ENCODE peak calls at places on chromosome 10, in nine cellular contexts. One of them, this sample, is unnamed.

GRCh38 chr10:2111936-2112335 is 374.6 kb upstream of the ADARB2 start:
- DNase-seq in NCI-H2081 treated with DMSO at 0.1 percent for 48 hours: no peak
- DNase-seq in endothelial cell: no peak
- DNase-seq in EL: no peak
- DNase-seq in C1 segment of cervical spinal cord: no peak
- DNase-seq in AG20443: no peak
- DNase-seq in kidney tubule cell: peak
- DNase-seq in stimulated activated CD4-positive, alpha-beta T cell treated with anti-CD3 and anti-CD28 coated beads, Interleukin-1b, Interleukin-23, amount 100 ng/mL, for 24 hours: no peak
- DNase-seq in pulmonary artery endothelial cell: no peak
- DNase-seq in this sample: no peak

GRCh38 chr10:79434816-79435215 is 10.6 kb downstream of the ZCCHC24 start:
- DNase-seq in NCI-H2081 treated with DMSO at 0.1 percent for 48 hours: no peak
- DNase-seq in endothelial cell: no peak
- DNase-seq in EL: peak
- DNase-seq in C1 segment of cervical spinal cord: no peak
- DNase-seq in AG20443: peak
- DNase-seq in kidney tubule cell: no peak
- DNase-seq in stimulated activated CD4-positive, alpha-beta T cell treated with anti-CD3 and anti-CD28 coated beads, Interleukin-1b, Interleukin-23, amount 100 ng/mL, for 24 hours: no peak
- DNase-seq in pulmonary artery endothelial cell: no peak
- DNase-seq in this sample: no peak

GRCh38 chr10:6239213-6239991 is 36.7 kb downstream of the PFKFB3 start:
- DNase-seq in NCI-H2081 treated with DMSO at 0.1 percent for 48 hours: no peak
- DNase-seq in endothelial cell: peak
- DNase-seq in EL: peak
- DNase-seq in C1 segment of cervical spinal cord: no peak
- DNase-seq in AG20443: peak
- DNase-seq in kidney tubule cell: peak
- DNase-seq in stimulated activated CD4-positive, alpha-beta T cell treated with anti-CD3 and anti-CD28 coated beads, Interleukin-1b, Interleukin-23, amount 100 ng/mL, for 24 hours: peak
- DNase-seq in pulmonary artery endothelial cell: peak
- DNase-seq in this sample: peak

GRCh38 chr10:88702848-88703597 is 3.0 kb upstream of the LIPK start:
- DNase-seq in NCI-H2081 treated with DMSO at 0.1 percent for 48 hours: peak
- DNase-seq in endothelial cell: peak
- DNase-seq in EL: peak
- DNase-seq in C1 segment of cervical spinal cord: no peak
- DNase-seq in AG20443: no peak
- DNase-seq in kidney tubule cell: peak
- DNase-seq in stimulated activated CD4-positive, alpha-beta T cell treated with anti-CD3 and anti-CD28 coated beads, Interleukin-1b, Interleukin-23, amount 100 ng/mL, for 24 hours: no peak
- DNase-seq in pulmonary artery endothelial cell: no peak
- DNase-seq in this sample: no peak

GRCh38 chr10:129963831-129964501 is at the start of gene EBF3:
- DNase-seq in NCI-H2081 treated with DMSO at 0.1 percent for 48 hours: no peak
- DNase-seq in endothelial cell: peak
- DNase-seq in EL: peak
- DNase-seq in C1 segment of cervical spinal cord: no peak
- DNase-seq in AG20443: peak
- DNase-seq in kidney tubule cell: peak
- DNase-seq in stimulated activated CD4-positive, alpha-beta T cell treated with anti-CD3 and anti-CD28 coated beads, Interleukin-1b, Interleukin-23, amount 100 ng/mL, for 24 hours: no peak
- DNase-seq in pulmonary artery endothelial cell: no peak
- DNase-seq in this sample: no peak

GRCh38 chr10:26721561-26721960 is 24.1 kb downstream of the PDSS1 start:
- DNase-seq in NCI-H2081 treated with DMSO at 0.1 percent for 48 hours: no peak
- DNase-seq in endothelial cell: no peak
- DNase-seq in EL: no peak
- DNase-seq in C1 segment of cervical spinal cord: no peak
- DNase-seq in AG20443: no peak
- DNase-seq in kidney tubule cell: no peak
- DNase-seq in stimulated activated CD4-positive, alpha-beta T cell treated with anti-CD3 and anti-CD28 coated beads, Interleukin-1b, Interleukin-23, amount 100 ng/mL, for 24 hours: no peak
- DNase-seq in pulmonary artery endothelial cell: no peak
- DNase-seq in this sample: no peak

GRCh38 chr10:34319197-34319846 is 495.8 kb downstream of the PARD3 start:
- DNase-seq in NCI-H2081 treated with DMSO at 0.1 percent for 48 hours: peak
- DNase-seq in endothelial cell: no peak
- DNase-seq in EL: peak
- DNase-seq in C1 segment of cervical spinal cord: no peak
- DNase-seq in AG20443: peak
- DNase-seq in kidney tubule cell: peak
- DNase-seq in stimulated activated CD4-positive, alpha-beta T cell treated with anti-CD3 and anti-CD28 coated beads, Interleukin-1b, Interleukin-23, amount 100 ng/mL, for 24 hours: no peak
- DNase-seq in pulmonary artery endothelial cell: no peak
- DNase-seq in this sample: peak

GRCh38 chr10:61066661-61067353 is 122.8 kb upstream of the RHOBTB1 start:
- DNase-seq in NCI-H2081 treated with DMSO at 0.1 percent for 48 hours: no peak
- DNase-seq in endothelial cell: no peak
- DNase-seq in EL: no peak
- DNase-seq in C1 segment of cervical spinal cord: no peak
- DNase-seq in AG20443: no peak
- DNase-seq in kidney tubule cell: no peak
- DNase-seq in stimulated activated CD4-positive, alpha-beta T cell treated with anti-CD3 and anti-CD28 coated beads, Interleukin-1b, Interleukin-23, amount 100 ng/mL, for 24 hours: no peak
- DNase-seq in pulmonary artery endothelial cell: no peak
- DNase-seq in this sample: no peak

GRCh38 chr10:3652886-3653285 is 132.1 kb downstream of the KLF6 start:
- DNase-seq in NCI-H2081 treated with DMSO at 0.1 percent for 48 hours: no peak
- DNase-seq in endothelial cell: no peak
- DNase-seq in EL: no peak
- DNase-seq in C1 segment of cervical spinal cord: no peak
- DNase-seq in AG20443: peak
- DNase-seq in kidney tubule cell: no peak
- DNase-seq in stimulated activated CD4-positive, alpha-beta T cell treated with anti-CD3 and anti-CD28 coated beads, Interleukin-1b, Interleukin-23, amount 100 ng/mL, for 24 hours: no peak
- DNase-seq in pulmonary artery endothelial cell: no peak
- DNase-seq in this sample: no peak

GRCh38 chr10:101779544-101780186 is 3.6 kb downstream of the NPM3 start:
- DNase-seq in NCI-H2081 treated with DMSO at 0.1 percent for 48 hours: no peak
- DNase-seq in endothelial cell: peak
- DNase-seq in EL: peak
- DNase-seq in C1 segment of cervical spinal cord: no peak
- DNase-seq in AG20443: peak
- DNase-seq in kidney tubule cell: peak
- DNase-seq in stimulated activated CD4-positive, alpha-beta T cell treated with anti-CD3 and anti-CD28 coated beads, Interleukin-1b, Interleukin-23, amount 100 ng/mL, for 24 hours: peak
- DNase-seq in pulmonary artery endothelial cell: peak
- DNase-seq in this sample: no peak

GRCh38 chr10:73576890-73577591 is 14.1 kb downstream of the USP54 start:
- DNase-seq in NCI-H2081 treated with DMSO at 0.1 percent for 48 hours: no peak
- DNase-seq in endothelial cell: no peak
- DNase-seq in EL: no peak
- DNase-seq in C1 segment of cervical spinal cord: no peak
- DNase-seq in AG20443: no peak
- DNase-seq in kidney tubule cell: no peak
- DNase-seq in stimulated activated CD4-positive, alpha-beta T cell treated with anti-CD3 and anti-CD28 coated beads, Interleukin-1b, Interleukin-23, amount 100 ng/mL, for 24 hours: no peak
- DNase-seq in pulmonary artery endothelial cell: no peak
- DNase-seq in this sample: no peak

GRCh38 chr10:101158101-101159058 is 27.3 kb downstream of the TLX1 start:
- DNase-seq in NCI-H2081 treated with DMSO at 0.1 percent for 48 hours: no peak
- DNase-seq in endothelial cell: no peak
- DNase-seq in EL: no peak
- DNase-seq in C1 segment of cervical spinal cord: no peak
- DNase-seq in AG20443: peak
- DNase-seq in kidney tubule cell: no peak
- DNase-seq in stimulated activated CD4-positive, alpha-beta T cell treated with anti-CD3 and anti-CD28 coated beads, Interleukin-1b, Interleukin-23, amount 100 ng/mL, for 24 hours: no peak
- DNase-seq in pulmonary artery endothelial cell: no peak
- DNase-seq in this sample: no peak

GRCh38 chr10:72315611-72316385 is 38.9 kb downstream of the DNAJB12 start:
- DNase-seq in NCI-H2081 treated with DMSO at 0.1 percent for 48 hours: no peak
- DNase-seq in endothelial cell: no peak
- DNase-seq in EL: no peak
- DNase-seq in C1 segment of cervical spinal cord: no peak
- DNase-seq in AG20443: peak
- DNase-seq in kidney tubule cell: peak
- DNase-seq in stimulated activated CD4-positive, alpha-beta T cell treated with anti-CD3 and anti-CD28 coated beads, Interleukin-1b, Interleukin-23, amount 100 ng/mL, for 24 hours: no peak
- DNase-seq in pulmonary artery endothelial cell: no peak
- DNase-seq in this sample: no peak

GRCh38 chr10:27285093-27285492 is 44.5 kb upstream of the ACBD5 start:
- DNase-seq in NCI-H2081 treated with DMSO at 0.1 percent for 48 hours: no peak
- DNase-seq in endothelial cell: no peak
- DNase-seq in EL: peak
- DNase-seq in C1 segment of cervical spinal cord: no peak
- DNase-seq in AG20443: peak
- DNase-seq in kidney tubule cell: peak
- DNase-seq in stimulated activated CD4-positive, alpha-beta T cell treated with anti-CD3 and anti-CD28 coated beads, Interleukin-1b, Interleukin-23, amount 100 ng/mL, for 24 hours: no peak
- DNase-seq in pulmonary artery endothelial cell: no peak
- DNase-seq in this sample: no peak

GRCh38 chr10:33680036-33680435 is 345.6 kb upstream of the NRP1 start:
- DNase-seq in NCI-H2081 treated with DMSO at 0.1 percent for 48 hours: no peak
- DNase-seq in endothelial cell: no peak
- DNase-seq in EL: no peak
- DNase-seq in C1 segment of cervical spinal cord: no peak
- DNase-seq in AG20443: no peak
- DNase-seq in kidney tubule cell: no peak
- DNase-seq in stimulated activated CD4-positive, alpha-beta T cell treated with anti-CD3 and anti-CD28 coated beads, Interleukin-1b, Interleukin-23, amount 100 ng/mL, for 24 hours: no peak
- DNase-seq in pulmonary artery endothelial cell: no peak
- DNase-seq in this sample: no peak

GRCh38 chr10:115818015-115818414 is 455.0 kb downstream of the GFRA1 start:
- DNase-seq in NCI-H2081 treated with DMSO at 0.1 percent for 48 hours: no peak
- DNase-seq in endothelial cell: no peak
- DNase-seq in EL: peak
- DNase-seq in C1 segment of cervical spinal cord: no peak
- DNase-seq in AG20443: peak
- DNase-seq in kidney tubule cell: peak
- DNase-seq in stimulated activated CD4-positive, alpha-beta T cell treated with anti-CD3 and anti-CD28 coated beads, Interleukin-1b, Interleukin-23, amount 100 ng/mL, for 24 hours: no peak
- DNase-seq in pulmonary artery endothelial cell: no peak
- DNase-seq in this sample: no peak